ENCODE peak calls at places on chromosomes 13 and 19, in six cellular contexts. One of them, this sample, is unnamed.

GRCh38 chr13:113806526-113806925 is 47.5 kb downstream of the TMEM255B start:
- DNase-seq in Panc1: no peak
- DNase-seq in HCT116: no peak
- DNase-seq in transverse colon: no peak
- DNase-seq in upper lobe of left lung: no peak
- DNase-seq in stomach: no peak
- DNase-seq in this sample: no peak

GRCh38 chr13:109494955-109495354 is 291.4 kb downstream of the IRS2 start:
- DNase-seq in Panc1: no peak
- DNase-seq in HCT116: no peak
- DNase-seq in transverse colon: no peak
- DNase-seq in upper lobe of left lung: no peak
- DNase-seq in stomach: no peak
- DNase-seq in this sample: no peak

GRCh38 chr19:12293771-12294307 is 844 bp downstream of the ZNF44 start:
- DNase-seq in Panc1: no peak
- DNase-seq in HCT116: peak; percentile 52
- DNase-seq in transverse colon: peak; percentile 92
- DNase-seq in upper lobe of left lung: peak; percentile 94
- DNase-seq in stomach: peak; percentile 92
- DNase-seq in this sample: peak; percentile 47

GRCh38 chr13:51147732-51148131 is 36.7 kb upstream of the C13orf42 start:
- DNase-seq in Panc1: no peak
- DNase-seq in HCT116: no peak
- DNase-seq in transverse colon: no peak
- DNase-seq in upper lobe of left lung: no peak
- DNase-seq in stomach: no peak
- DNase-seq in this sample: no peak

GRCh38 chr19:19637523-19638251 is 5.8 kb downstream of the GMIP start:
- DNase-seq in Panc1: no peak
- DNase-seq in HCT116: no peak
- DNase-seq in transverse colon: no peak
- DNase-seq in upper lobe of left lung: no peak
- DNase-seq in stomach: peak; percentile 38
- DNase-seq in this sample: no peak

GRCh38 chr19:19170053-19170945 is at the start of gene MEF2B:
- DNase-seq in Panc1: no peak
- DNase-seq in HCT116: no peak
- DNase-seq in transverse colon: peak; percentile 87
- DNase-seq in upper lobe of left lung: peak; percentile 86
- DNase-seq in stomach: peak; percentile 88
- DNase-seq in this sample: peak; percentile 94

GRCh38 chr19:47032171-47032811 is 12.7 kb downstream of the NPAS1 start:
- DNase-seq in Panc1: no peak
- DNase-seq in HCT116: peak; percentile 32
- DNase-seq in transverse colon: peak; percentile 67
- DNase-seq in upper lobe of left lung: peak; percentile 52
- DNase-seq in stomach: peak; percentile 70
- DNase-seq in this sample: peak; percentile 66

GRCh38 chr13:95281258-95281602 is 20.0 kb downstream of the ABCC4 start:
- DNase-seq in Panc1: no peak
- DNase-seq in HCT116: no peak
- DNase-seq in transverse colon: no peak
- DNase-seq in upper lobe of left lung: no peak
- DNase-seq in stomach: no peak
- DNase-seq in this sample: no peak

GRCh38 chr19:12985049-12985776 is 10.1 kb upstream of the NFIX start:
- DNase-seq in Panc1: no peak
- DNase-seq in HCT116: peak; percentile 70
- DNase-seq in transverse colon: peak; percentile 88
- DNase-seq in upper lobe of left lung: peak; percentile 70
- DNase-seq in stomach: peak; percentile 82
- DNase-seq in this sample: no peak

GRCh38 chr13:77033717-77034302 is 6.9 kb upstream of the FBXL3 start:
- DNase-seq in Panc1: no peak
- DNase-seq in HCT116: no peak
- DNase-seq in transverse colon: no peak
- DNase-seq in upper lobe of left lung: no peak
- DNase-seq in stomach: no peak
- DNase-seq in this sample: no peak

GRCh38 chr19:35899547-35900214 is 659 bp downstream of the NFKBID start:
- DNase-seq in Panc1: no peak
- DNase-seq in HCT116: peak; percentile 72
- DNase-seq in transverse colon: peak; percentile 89
- DNase-seq in upper lobe of left lung: peak; percentile 91
- DNase-seq in stomach: peak; percentile 85
- DNase-seq in this sample: peak; percentile 93

GRCh38 chr13:36815069-36815468 is 4.0 kb upstream of the RFXAP start:
- DNase-seq in Panc1: no peak
- DNase-seq in HCT116: peak; percentile 16
- DNase-seq in transverse colon: no peak
- DNase-seq in upper lobe of left lung: no peak
- DNase-seq in stomach: no peak
- DNase-seq in this sample: no peak

GRCh38 chr19:10535613-10536012 is 8.1 kb upstream of the ATG4D start:
- DNase-seq in Panc1: no peak
- DNase-seq in HCT116: no peak
- DNase-seq in transverse colon: no peak
- DNase-seq in upper lobe of left lung: no peak
- DNase-seq in stomach: no peak
- DNase-seq in this sample: no peak

GRCh38 chr19:47813995-47814328 is 7.8 kb upstream of the CRX start:
- DNase-seq in Panc1: no peak
- DNase-seq in HCT116: no peak
- DNase-seq in transverse colon: no peak
- DNase-seq in upper lobe of left lung: no peak
- DNase-seq in stomach: no peak
- DNase-seq in this sample: no peak

GRCh38 chr19:38989066-38989605 is 13.6 kb upstream of the FBXO17 start:
- DNase-seq in Panc1: no peak
- DNase-seq in HCT116: no peak
- DNase-seq in transverse colon: no peak
- DNase-seq in upper lobe of left lung: no peak
- DNase-seq in stomach: no peak
- DNase-seq in this sample: no peak

GRCh38 chr19:1206733-1207301 is 1.2 kb downstream of the STK11 start:
- DNase-seq in Panc1: no peak
- DNase-seq in HCT116: no peak
- DNase-seq in transverse colon: peak; percentile 41
- DNase-seq in upper lobe of left lung: no peak
- DNase-seq in stomach: no peak
- DNase-seq in this sample: peak; percentile 41

GRCh38 chr13:54573186-54573585 is 1544.6 kb downstream of the OLFM4 start:
- DNase-seq in Panc1: no peak
- DNase-seq in HCT116: no peak
- DNase-seq in transverse colon: no peak
- DNase-seq in upper lobe of left lung: no peak
- DNase-seq in stomach: no peak
- DNase-seq in this sample: no peak

GRCh38 chr19:17936379-17936778 is 3.6 kb downstream of the CCDC124 start:
- DNase-seq in Panc1: no peak
- DNase-seq in HCT116: no peak
- DNase-seq in transverse colon: no peak
- DNase-seq in upper lobe of left lung: no peak
- DNase-seq in stomach: no peak
- DNase-seq in this sample: no peak

GRCh38 chr19:35107541-35107939 is 8.1 kb upstream of the FXYD3 start:
- DNase-seq in Panc1: no peak
- DNase-seq in HCT116: peak; percentile 78
- DNase-seq in transverse colon: peak; percentile 78
- DNase-seq in upper lobe of left lung: peak; percentile 59
- DNase-seq in stomach: peak; percentile 72
- DNase-seq in this sample: no peak

GRCh38 chr13:28865312-28865711 is 45.2 kb downstream of the MTUS2 start:
- DNase-seq in Panc1: no peak
- DNase-seq in HCT116: no peak
- DNase-seq in transverse colon: no peak
- DNase-seq in upper lobe of left lung: no peak
- DNase-seq in stomach: no peak
- DNase-seq in this sample: no peak

GRCh38 chr19:8585894-8586750 is 8.9 kb upstream of the MYO1F start:
- DNase-seq in Panc1: no peak
- DNase-seq in HCT116: peak; percentile 49
- DNase-seq in transverse colon: peak; percentile 66
- DNase-seq in upper lobe of left lung: no peak
- DNase-seq in stomach: peak; percentile 61
- DNase-seq in this sample: no peak

GRCh38 chr13:87459419-87459818 is 211.8 kb upstream of the SLITRK5 start:
- DNase-seq in Panc1: no peak
- DNase-seq in HCT116: no peak
- DNase-seq in transverse colon: no peak
- DNase-seq in upper lobe of left lung: no peak
- DNase-seq in stomach: no peak
- DNase-seq in this sample: no peak

GRCh38 chr19:47820410-47820809 is 1.3 kb upstream of the CRX start:
- DNase-seq in Panc1: no peak
- DNase-seq in HCT116: no peak
- DNase-seq in transverse colon: no peak
- DNase-seq in upper lobe of left lung: no peak
- DNase-seq in stomach: no peak
- DNase-seq in this sample: no peak

GRCh38 chr19:41324921-41325639 is 15.1 kb downstream of the CCDC97 start:
- DNase-seq in Panc1: no peak
- DNase-seq in HCT116: no peak
- DNase-seq in transverse colon: peak; percentile 57
- DNase-seq in upper lobe of left lung: peak; percentile 67
- DNase-seq in stomach: no peak
- DNase-seq in this sample: no peak

GRCh38 chr19:54029930-54030490 is 33.7 kb downstream of the VSTM1 start:
- DNase-seq in Panc1: no peak
- DNase-seq in HCT116: peak; percentile 69
- DNase-seq in transverse colon: peak; percentile 53
- DNase-seq in upper lobe of left lung: peak; percentile 58
- DNase-seq in stomach: peak; percentile 66
- DNase-seq in this sample: no peak

GRCh38 chr13:113245858-113246791 is 36.7 kb downstream of the CUL4A start:
- DNase-seq in Panc1: no peak
- DNase-seq in HCT116: no peak
- DNase-seq in transverse colon: no peak
- DNase-seq in upper lobe of left lung: peak; percentile 71
- DNase-seq in stomach: no peak
- DNase-seq in this sample: no peak

GRCh38 chr13:51770681-51771417 is 33.1 kb downstream of the DHRS12 start:
- DNase-seq in Panc1: no peak
- DNase-seq in HCT116: no peak
- DNase-seq in transverse colon: no peak
- DNase-seq in upper lobe of left lung: no peak
- DNase-seq in stomach: peak; percentile 73
- DNase-seq in this sample: no peak

GRCh38 chr13:79799049-79799448 is 318.1 kb downstream of the NDFIP2 start:
- DNase-seq in Panc1: no peak
- DNase-seq in HCT116: no peak
- DNase-seq in transverse colon: no peak
- DNase-seq in upper lobe of left lung: no peak
- DNase-seq in stomach: no peak
- DNase-seq in this sample: no peak
- TF ChIP-seq POLR2AphosphoS5 in Panc1: no peak
- TF ChIP-seq POLR2AphosphoS5 in HCT116: no peak
- TF ChIP-seq POLR2AphosphoS5 in transverse colon: no peak
- TF ChIP-seq POLR2AphosphoS5 in upper lobe of left lung: no peak
- TF ChIP-seq POLR2AphosphoS5 in stomach: no peak
- TF ChIP-seq POLR2AphosphoS5 in this sample: no peak

GRCh38 chr19:3178973-3179738 is 587 bp downstream of the S1PR4 start:
- DNase-seq in Panc1: no peak
- DNase-seq in HCT116: no peak
- DNase-seq in transverse colon: no peak
- DNase-seq in upper lobe of left lung: no peak
- DNase-seq in stomach: no peak
- DNase-seq in this sample: no peak

GRCh38 chr19:3175761-3176714 is 2.5 kb upstream of the S1PR4 start:
- DNase-seq in Panc1: no peak
- DNase-seq in HCT116: peak; percentile 65
- DNase-seq in transverse colon: peak; percentile 87
- DNase-seq in upper lobe of left lung: peak; percentile 95
- DNase-seq in stomach: peak; percentile 90
- DNase-seq in this sample: no peak

GRCh38 chr19:3178377-3178972 is at the start of gene S1PR4:
- DNase-seq in Panc1: no peak
- DNase-seq in HCT116: no peak
- DNase-seq in transverse colon: peak; percentile 33
- DNase-seq in upper lobe of left lung: peak; percentile 54
- DNase-seq in stomach: no peak
- DNase-seq in this sample: peak; percentile 83

GRCh38 chr19:3179739-3180293 is 1.2 kb downstream of the S1PR4 start:
- DNase-seq in Panc1: no peak
- DNase-seq in HCT116: no peak
- DNase-seq in transverse colon: no peak
- DNase-seq in upper lobe of left lung: no peak
- DNase-seq in stomach: no peak
- DNase-seq in this sample: no peak

DNA sequence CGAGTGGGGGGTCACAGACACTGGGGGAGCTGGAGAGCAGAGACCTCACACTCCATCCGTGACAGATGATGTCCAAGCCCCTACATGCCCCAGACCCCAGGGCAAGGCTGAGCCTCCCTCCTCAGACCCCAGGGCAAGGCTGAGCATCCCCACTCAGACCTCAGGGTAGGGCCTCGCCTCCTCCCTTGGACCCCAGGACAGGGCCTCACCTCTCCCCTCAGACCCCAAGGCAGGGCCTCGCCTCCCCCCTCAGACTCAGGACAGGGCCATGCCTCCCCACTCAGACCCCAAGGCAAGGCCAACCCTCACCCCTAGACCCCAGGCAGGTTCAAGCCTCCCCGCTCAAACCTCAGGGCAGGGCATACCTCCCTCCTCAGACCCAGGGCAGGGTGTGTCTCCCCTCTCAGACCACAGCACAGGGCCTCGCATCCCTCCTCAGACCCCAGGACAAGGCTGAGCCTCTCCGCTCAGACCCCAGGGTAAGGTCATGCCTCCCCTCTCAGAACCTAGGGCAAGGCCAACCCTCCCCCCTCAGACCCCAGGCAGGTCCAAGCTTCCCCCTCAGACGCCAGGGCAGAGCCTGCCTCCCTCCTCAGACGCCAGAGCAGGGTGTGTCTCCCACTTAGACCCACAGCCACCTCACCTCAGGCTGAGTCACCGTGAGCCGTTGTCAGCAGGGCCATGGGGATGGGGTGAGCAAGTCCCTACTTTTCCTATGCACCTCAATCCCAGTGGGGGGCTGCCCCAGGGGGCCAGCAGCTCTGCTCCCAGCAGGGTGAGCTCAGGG is 1.7 kb upstream of the S1PR4 start:
- DNase-seq in Panc1: no peak
- DNase-seq in HCT116: peak; percentile 75
- DNase-seq in transverse colon: peak; percentile 71
- DNase-seq in upper lobe of left lung: peak; percentile 89
- DNase-seq in stomach: peak; percentile 69
- DNase-seq in this sample: no peak
- TF ChIP-seq POLR2AphosphoS5 in Panc1: no peak
- TF ChIP-seq POLR2AphosphoS5 in HCT116: peak; percentile 62
- TF ChIP-seq POLR2AphosphoS5 in transverse colon: no peak
- TF ChIP-seq POLR2AphosphoS5 in upper lobe of left lung: peak; percentile 59
- TF ChIP-seq POLR2AphosphoS5 in stomach: peak; percentile 42
- TF ChIP-seq POLR2AphosphoS5 in this sample: no peak

GRCh38 chr19:33758541-33759013 is 38.1 kb upstream of the KCTD15 start:
- DNase-seq in Panc1: no peak
- DNase-seq in HCT116: no peak
- DNase-seq in transverse colon: no peak
- DNase-seq in upper lobe of left lung: peak; percentile 54
- DNase-seq in stomach: no peak
- DNase-seq in this sample: no peak
- TF ChIP-seq POLR2AphosphoS5 in Panc1: no peak
- TF ChIP-seq POLR2AphosphoS5 in HCT116: no peak
- TF ChIP-seq POLR2AphosphoS5 in transverse colon: no peak
- TF ChIP-seq POLR2AphosphoS5 in upper lobe of left lung: no peak
- TF ChIP-seq POLR2AphosphoS5 in stomach: no peak
- TF ChIP-seq POLR2AphosphoS5 in this sample: no peak

GRCh38 chr19:29517412-29517811 is 8.4 kb upstream of the VSTM2B start:
- DNase-seq in Panc1: no peak
- DNase-seq in HCT116: no peak
- DNase-seq in transverse colon: no peak
- DNase-seq in upper lobe of left lung: no peak
- DNase-seq in stomach: no peak
- DNase-seq in this sample: no peak
- TF ChIP-seq POLR2AphosphoS5 in Panc1: no peak
- TF ChIP-seq POLR2AphosphoS5 in HCT116: no peak
- TF ChIP-seq POLR2AphosphoS5 in transverse colon: no peak
- TF ChIP-seq POLR2AphosphoS5 in upper lobe of left lung: no peak
- TF ChIP-seq POLR2AphosphoS5 in stomach: no peak
- TF ChIP-seq POLR2AphosphoS5 in this sample: no peak

This sample was measured in GM12891.